ENCODE peak calls at places on chromosomes 12 and 14, in five cellular contexts. Y, G, B, Q and Z are unnamed samples.

GRCh38 chr12:96902076-96902475 is 5.0 kb upstream of the NEDD1 start:
- DNase-seq in Y (no peak), G (no peak), B (no peak), Q (no peak), Z (no peak)

GRCh38 chr12:54447917-54448316 is 25.5 kb downstream of the GTSF1 start:
- DNase-seq in Y (no peak), G (no peak), B (no peak), Q (no peak), Z (no peak)

GRCh38 chr14:71658261-71658860 is 273.9 kb upstream of the RGS6 start:
- DNase-seq in Y (no peak), G (no peak), B (no peak), Q (no peak), Z (peak)

GRCh38 chr14:104895786-104896642 is 28.7 kb upstream of the PLD4 start:
- DNase-seq in Y (no peak), G (no peak), B (peak), Q (no peak), Z (no peak)

GRCh38 chr14:104885973-104886689 is 21.1 kb downstream of the CEP170B start:
- DNase-seq in Y (no peak), G (no peak), B (no peak), Q (no peak), Z (no peak)

GRCh38 chr12:103279444-103279843 is 216.3 kb downstream of the C12orf42 start:
- DNase-seq in Y (peak), G (no peak), B (no peak), Q (no peak), Z (no peak)

GRCh38 chr12:51482808-51483532 is 58.3 kb downstream of the SLC4A8 start:
- DNase-seq in Y (peak), G (no peak), B (no peak), Q (no peak), Z (no peak)

GRCh38 chr14:60647081-60647836 is 2.0 kb downstream of the SIX1 start:
- DNase-seq in Y (no peak), G (no peak), B (no peak), Q (no peak), Z (peak)

GRCh38 chr14:99281396-99281795 is 9.4 kb upstream of the BCL11B start:
- DNase-seq in Y (no peak), G (no peak), B (no peak), Q (no peak), Z (no peak)

GRCh38 chr14:54650331-54651017 is 83.5 kb downstream of the SAMD4A start:
- DNase-seq in Y (peak), G (no peak), B (peak), Q (peak), Z (peak)

GRCh38 chr14:56949828-56950227 is 139.5 kb upstream of the OTX2 start:
- DNase-seq in Y (peak), G (no peak), B (no peak), Q (no peak), Z (peak)

GRCh38 chr12:120528861-120529525 is at the start of gene COQ5:
- DNase-seq in Y (peak), G (peak), B (peak), Q (peak), Z (peak)

GRCh38 chr14:36654185-36655053 is 7.2 kb upstream of the PAX9 start:
- DNase-seq in Y (no peak), G (no peak), B (no peak), Q (no peak), Z (no peak)

GRCh38 chr14:73258845-73259611 is 21.7 kb downstream of the PAPLN start:
- DNase-seq in Y (no peak), G (no peak), B (no peak), Q (no peak), Z (no peak)